ENCODE peak calls at places on chromosomes 5 and 9, in five cellular contexts. One of them, this sample, is unnamed.

GRCh38 chr5:1204693-1205242 is 3.4 kb downstream of the SLC6A19 start:
- DNase-seq in astrocyte of the cerebellum: peak
- DNase-seq in tibial artery: no peak
- DNase-seq in heart right ventricle: no peak
- DNase-seq in GM12865: no peak
- DNase-seq in this sample: peak

GRCh38 chr5:175131432-175131831 is 312.6 kb downstream of the DRD1 start:
- DNase-seq in tibial artery: no peak
- DNase-seq in heart right ventricle: no peak
- DNase-seq in GM12865: no peak
- DNase-seq in astrocyte of the cerebellum: no peak
- DNase-seq in this sample: no peak

GRCh38 chr5:139732019-139732418 is 63.6 kb upstream of the PSD2 start:
- DNase-seq in GM12865: no peak
- DNase-seq in tibial artery: no peak
- DNase-seq in astrocyte of the cerebellum: no peak
- DNase-seq in heart right ventricle: no peak
- DNase-seq in this sample: no peak

GRCh38 chr9:72925126-72925810 is 27.6 kb downstream of the ALDH1A1 start:
- DNase-seq in GM12865: no peak
- DNase-seq in tibial artery: no peak
- DNase-seq in astrocyte of the cerebellum: peak
- DNase-seq in heart right ventricle: no peak
- DNase-seq in this sample: no peak

GRCh38 chr5:87182622-87183021 is 85.1 kb upstream of the RASA1 start:
- DNase-seq in GM12865: no peak
- DNase-seq in astrocyte of the cerebellum: no peak
- DNase-seq in tibial artery: no peak
- DNase-seq in heart right ventricle: no peak
- DNase-seq in this sample: no peak

GRCh38 chr5:160175438-160176218 is 53.7 kb upstream of the FABP6 start:
- DNase-seq in heart right ventricle: peak
- DNase-seq in astrocyte of the cerebellum: no peak
- DNase-seq in GM12865: no peak
- DNase-seq in tibial artery: peak
- DNase-seq in this sample: peak

GRCh38 chr5:174834081-174834480 is 109.7 kb downstream of the MSX2 start:
- DNase-seq in heart right ventricle: no peak
- DNase-seq in astrocyte of the cerebellum: no peak
- DNase-seq in tibial artery: no peak
- DNase-seq in GM12865: no peak
- DNase-seq in this sample: no peak

GRCh38 chr9:123643518-123643917 is 286.4 kb downstream of the DENND1A start:
- DNase-seq in tibial artery: no peak
- DNase-seq in GM12865: no peak
- DNase-seq in astrocyte of the cerebellum: no peak
- DNase-seq in heart right ventricle: no peak
- DNase-seq in this sample: no peak

GRCh38 chr5:87944553-87945320 is 323.9 kb downstream of the TMEM161B start:
- DNase-seq in astrocyte of the cerebellum: peak
- DNase-seq in GM12865: no peak
- DNase-seq in heart right ventricle: peak
- DNase-seq in tibial artery: peak
- DNase-seq in this sample: no peak

GRCh38 chr9:21777701-21778100 is 24.7 kb upstream of the MTAP start:
- DNase-seq in astrocyte of the cerebellum: peak
- DNase-seq in heart right ventricle: no peak
- DNase-seq in GM12865: no peak
- DNase-seq in tibial artery: no peak
- DNase-seq in this sample: peak

GRCh38 chr5:121763674-121764073 is 88.0 kb upstream of the FTMT start:
- DNase-seq in astrocyte of the cerebellum: no peak
- DNase-seq in heart right ventricle: no peak
- DNase-seq in tibial artery: no peak
- DNase-seq in GM12865: no peak
- DNase-seq in this sample: no peak

GRCh38 chr5:9194509-9194908 is 351.4 kb downstream of the SEMA5A start:
- DNase-seq in tibial artery: no peak
- DNase-seq in GM12865: no peak
- DNase-seq in heart right ventricle: no peak
- DNase-seq in astrocyte of the cerebellum: peak
- DNase-seq in this sample: peak

GRCh38 chr5:62980884-62981283 is 402.3 kb downstream of the LRRC70 start:
- DNase-seq in heart right ventricle: no peak
- DNase-seq in GM12865: no peak
- DNase-seq in astrocyte of the cerebellum: no peak
- DNase-seq in tibial artery: no peak
- DNase-seq in this sample: no peak

GRCh38 chr5:163718256-163718655 is 212.8 kb downstream of the MAT2B start:
- DNase-seq in tibial artery: no peak
- DNase-seq in GM12865: no peak
- DNase-seq in astrocyte of the cerebellum: no peak
- DNase-seq in heart right ventricle: no peak
- DNase-seq in this sample: no peak

GRCh38 chr5:175195698-175196656 is 248.0 kb downstream of the DRD1 start:
- DNase-seq in heart right ventricle: no peak
- DNase-seq in tibial artery: no peak
- DNase-seq in GM12865: no peak
- DNase-seq in astrocyte of the cerebellum: no peak
- DNase-seq in this sample: peak

GRCh38 chr5:32230356-32231099 is 56.4 kb upstream of the GOLPH3 start:
- DNase-seq in GM12865: no peak
- DNase-seq in tibial artery: no peak
- DNase-seq in heart right ventricle: no peak
- DNase-seq in astrocyte of the cerebellum: no peak
- DNase-seq in this sample: no peak

GRCh38 chr5:59506285-59506877 is 387.1 kb downstream of the PDE4D start:
- DNase-seq in heart right ventricle: no peak
- DNase-seq in tibial artery: no peak
- DNase-seq in astrocyte of the cerebellum: peak
- DNase-seq in GM12865: peak
- DNase-seq in this sample: peak

GRCh38 chr5:145072880-145073279 is 762.3 kb downstream of the PRELID2 start:
- DNase-seq in heart right ventricle: no peak
- DNase-seq in tibial artery: no peak
- DNase-seq in astrocyte of the cerebellum: peak
- DNase-seq in GM12865: no peak
- DNase-seq in this sample: no peak

GRCh38 chr9:96566401-96567202 is 53.0 kb downstream of the CDC14B start:
- DNase-seq in GM12865: peak
- DNase-seq in astrocyte of the cerebellum: no peak
- DNase-seq in heart right ventricle: peak
- DNase-seq in tibial artery: peak
- DNase-seq in this sample: peak

GRCh38 chr9:85743290-85744128 is 1.8 kb upstream of the AGTPBP1 start:
- DNase-seq in astrocyte of the cerebellum: peak
- DNase-seq in GM12865: no peak
- DNase-seq in heart right ventricle: no peak
- DNase-seq in tibial artery: peak
- DNase-seq in this sample: peak

GRCh38 chr9:223167-223566 is 8.5 kb downstream of the DOCK8 start:
- DNase-seq in heart right ventricle: no peak
- DNase-seq in tibial artery: no peak
- DNase-seq in astrocyte of the cerebellum: no peak
- DNase-seq in GM12865: no peak
- DNase-seq in this sample: no peak

GRCh38 chr9:87327567-87328125 is 170.0 kb upstream of the DAPK1 start:
- DNase-seq in astrocyte of the cerebellum: no peak
- DNase-seq in tibial artery: no peak
- DNase-seq in heart right ventricle: no peak
- DNase-seq in GM12865: no peak
- DNase-seq in this sample: no peak

GRCh38 chr9:76453785-76454184 is 5.2 kb upstream of the GCNT1 start:
- DNase-seq in tibial artery: no peak
- DNase-seq in astrocyte of the cerebellum: no peak
- DNase-seq in heart right ventricle: no peak
- DNase-seq in GM12865: no peak
- DNase-seq in this sample: peak

GRCh38 chr5:67409342-67409741 is 212.7 kb upstream of the CD180 start:
- DNase-seq in tibial artery: no peak
- DNase-seq in astrocyte of the cerebellum: no peak
- DNase-seq in heart right ventricle: no peak
- DNase-seq in GM12865: no peak
- DNase-seq in this sample: no peak

GRCh38 chr9:13911473-13911872 is 402.5 kb downstream of the NFIB start:
- DNase-seq in tibial artery: no peak
- DNase-seq in GM12865: no peak
- DNase-seq in heart right ventricle: no peak
- DNase-seq in astrocyte of the cerebellum: no peak
- DNase-seq in this sample: no peak

GRCh38 chr5:132420706-132421272 is 51.3 kb downstream of the SLC22A5 start:
- DNase-seq in GM12865: peak
- DNase-seq in heart right ventricle: no peak
- DNase-seq in tibial artery: peak
- DNase-seq in astrocyte of the cerebellum: no peak
- DNase-seq in this sample: no peak

GRCh38 chr5:132422720-132423442 is 53.4 kb downstream of the SLC22A5 start:
- DNase-seq in tibial artery: no peak
- DNase-seq in GM12865: peak
- DNase-seq in astrocyte of the cerebellum: no peak
- DNase-seq in heart right ventricle: peak
- DNase-seq in this sample: peak

GRCh38 chr5:132419517-132420468 is 50.3 kb downstream of the SLC22A5 start:
- DNase-seq in tibial artery: peak
- DNase-seq in GM12865: peak
- DNase-seq in astrocyte of the cerebellum: peak
- DNase-seq in heart right ventricle: peak
- DNase-seq in this sample: peak

GRCh38 chr5:132423443-132423898 is 54.0 kb downstream of the SLC22A5 start:
- DNase-seq in tibial artery: no peak
- DNase-seq in heart right ventricle: no peak
- DNase-seq in GM12865: no peak
- DNase-seq in astrocyte of the cerebellum: no peak
- DNase-seq in this sample: no peak

DNA sequence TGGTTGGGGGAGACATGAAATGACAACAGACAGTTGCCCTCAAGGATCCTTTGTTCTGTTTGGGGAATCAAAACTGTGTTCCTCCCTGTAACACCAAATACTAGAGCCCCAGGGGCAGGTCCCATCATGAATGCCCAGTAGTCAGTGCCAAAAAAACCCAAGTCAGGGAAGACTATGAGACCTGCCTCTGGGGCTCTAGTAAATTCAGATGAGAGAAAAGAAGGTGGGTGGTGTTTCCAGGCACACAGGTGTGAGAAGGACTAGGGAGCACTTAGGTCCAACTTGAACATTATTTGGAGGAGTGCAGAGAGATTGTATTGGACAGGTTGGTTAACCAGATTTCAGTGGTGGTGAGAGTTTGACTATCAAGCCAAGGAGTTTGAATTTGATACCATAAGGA is 51.9 kb downstream of the SLC22A5 start:
- DNase-seq in tibial artery: no peak
- DNase-seq in astrocyte of the cerebellum: no peak
- DNase-seq in heart right ventricle: no peak
- DNase-seq in GM12865: peak
- DNase-seq in this sample: no peak
- H3K4me3 ChIP-seq in tibial artery: no peak
- H3K4me3 ChIP-seq in astrocyte of the cerebellum: no peak
- H3K4me3 ChIP-seq in heart right ventricle: no peak
- H3K4me3 ChIP-seq in GM12865: peak
- H3K4me3 ChIP-seq in this sample: no peak

GRCh38 chr9:79127661-79128060 is 444.1 kb upstream of the TLE4 start:
- DNase-seq in tibial artery: no peak
- DNase-seq in astrocyte of the cerebellum: no peak
- DNase-seq in GM12865: no peak
- DNase-seq in heart right ventricle: no peak
- DNase-seq in this sample: no peak
- TF ChIP-seq CTCF in tibial artery: no peak
- TF ChIP-seq CTCF in astrocyte of the cerebellum: no peak
- TF ChIP-seq CTCF in GM12865: no peak
- TF ChIP-seq CTCF in heart right ventricle: no peak
- TF ChIP-seq CTCF in this sample: no peak

GRCh38 chr5:130135506-130135905 is 231.2 kb downstream of the CHSY3 start:
- DNase-seq in heart right ventricle: no peak
- DNase-seq in astrocyte of the cerebellum: peak
- DNase-seq in tibial artery: no peak
- DNase-seq in GM12865: no peak
- DNase-seq in this sample: peak
- H3K4me3 ChIP-seq in heart right ventricle: no peak
- H3K4me3 ChIP-seq in astrocyte of the cerebellum: no peak
- H3K4me3 ChIP-seq in tibial artery: no peak
- H3K4me3 ChIP-seq in GM12865: no peak
- H3K4me3 ChIP-seq in this sample: no peak

GRCh38 chr9:36190388-36191289 is at the start of gene CLTA:
- DNase-seq in heart right ventricle: peak
- DNase-seq in GM12865: peak
- DNase-seq in astrocyte of the cerebellum: peak
- DNase-seq in tibial artery: peak
- DNase-seq in this sample: peak
- TF ChIP-seq CTCF in heart right ventricle: peak
- TF ChIP-seq CTCF in GM12865: peak
- TF ChIP-seq CTCF in astrocyte of the cerebellum: peak
- TF ChIP-seq CTCF in tibial artery: peak
- TF ChIP-seq CTCF in this sample: peak